ENCODE peak calls at places on chromosomes 6 and 20, in eight cellular contexts. One of them, this sample, is unnamed.

GRCh38 chr6:80720824-80721223 is 614.4 kb downstream of the BCKDHB start:
- DNase-seq in NCI-H82: no peak
- DNase-seq in bronchial epithelial cell: no peak
- DNase-seq in cardiac muscle cell: no peak
- DNase-seq in anterior cingulate cortex: no peak
- DNase-seq in neural crest cell: no peak
- DNase-seq in activated CD8-positive, alpha-beta memory T cell treated with anti-CD3 and anti-CD28 coated beads, Interleukin-2, amount 50 U/mL, for 4 hours: no peak
- DNase-seq in stimulated activated CD4-positive, alpha-beta T cell treated with anti-CD3 and anti-CD28 coated beads, Interleukin-4, amount 100 ng/mL, for 1 hour: no peak
- DNase-seq in this sample: no peak

GRCh38 chr6:69827491-69827890 is 30.7 kb upstream of the LMBRD1 start:
- DNase-seq in stimulated activated CD4-positive, alpha-beta T cell treated with anti-CD3 and anti-CD28 coated beads, Interleukin-4, amount 100 ng/mL, for 1 hour: no peak
- DNase-seq in NCI-H82: no peak
- DNase-seq in neural crest cell: no peak
- DNase-seq in anterior cingulate cortex: no peak
- DNase-seq in activated CD8-positive, alpha-beta memory T cell treated with anti-CD3 and anti-CD28 coated beads, Interleukin-2, amount 50 U/mL, for 4 hours: no peak
- DNase-seq in bronchial epithelial cell: peak
- DNase-seq in cardiac muscle cell: peak
- DNase-seq in this sample: no peak

GRCh38 chr20:58714340-58714922 is 21.8 kb downstream of the NPEPL1 start:
- DNase-seq in cardiac muscle cell: no peak
- DNase-seq in NCI-H82: no peak
- DNase-seq in stimulated activated CD4-positive, alpha-beta T cell treated with anti-CD3 and anti-CD28 coated beads, Interleukin-4, amount 100 ng/mL, for 1 hour: no peak
- DNase-seq in anterior cingulate cortex: no peak
- DNase-seq in activated CD8-positive, alpha-beta memory T cell treated with anti-CD3 and anti-CD28 coated beads, Interleukin-2, amount 50 U/mL, for 4 hours: no peak
- DNase-seq in neural crest cell: no peak
- DNase-seq in bronchial epithelial cell: no peak
- DNase-seq in this sample: no peak

GRCh38 chr20:435558-435957 is 26.8 kb downstream of the TBC1D20 start:
- DNase-seq in stimulated activated CD4-positive, alpha-beta T cell treated with anti-CD3 and anti-CD28 coated beads, Interleukin-4, amount 100 ng/mL, for 1 hour: no peak
- DNase-seq in neural crest cell: no peak
- DNase-seq in anterior cingulate cortex: no peak
- DNase-seq in activated CD8-positive, alpha-beta memory T cell treated with anti-CD3 and anti-CD28 coated beads, Interleukin-2, amount 50 U/mL, for 4 hours: no peak
- DNase-seq in bronchial epithelial cell: no peak
- DNase-seq in NCI-H82: no peak
- DNase-seq in cardiac muscle cell: no peak
- DNase-seq in this sample: no peak

GRCh38 chr6:8278562-8278961 is 156.8 kb downstream of the SLC35B3 start:
- DNase-seq in stimulated activated CD4-positive, alpha-beta T cell treated with anti-CD3 and anti-CD28 coated beads, Interleukin-4, amount 100 ng/mL, for 1 hour: no peak
- DNase-seq in activated CD8-positive, alpha-beta memory T cell treated with anti-CD3 and anti-CD28 coated beads, Interleukin-2, amount 50 U/mL, for 4 hours: no peak
- DNase-seq in neural crest cell: no peak
- DNase-seq in cardiac muscle cell: no peak
- DNase-seq in bronchial epithelial cell: no peak
- DNase-seq in anterior cingulate cortex: no peak
- DNase-seq in NCI-H82: no peak
- DNase-seq in this sample: no peak

GRCh38 chr6:81752969-81753708 is 658 bp upstream of the TENT5A start:
- DNase-seq in bronchial epithelial cell: peak
- DNase-seq in stimulated activated CD4-positive, alpha-beta T cell treated with anti-CD3 and anti-CD28 coated beads, Interleukin-4, amount 100 ng/mL, for 1 hour: peak
- DNase-seq in NCI-H82: peak
- DNase-seq in cardiac muscle cell: peak
- DNase-seq in activated CD8-positive, alpha-beta memory T cell treated with anti-CD3 and anti-CD28 coated beads, Interleukin-2, amount 50 U/mL, for 4 hours: peak
- DNase-seq in anterior cingulate cortex: peak
- DNase-seq in neural crest cell: peak
- DNase-seq in this sample: no peak

GRCh38 chr20:56653221-56653620 is 24.1 kb downstream of the TFAP2C start:
- DNase-seq in bronchial epithelial cell: no peak
- DNase-seq in NCI-H82: no peak
- DNase-seq in activated CD8-positive, alpha-beta memory T cell treated with anti-CD3 and anti-CD28 coated beads, Interleukin-2, amount 50 U/mL, for 4 hours: no peak
- DNase-seq in anterior cingulate cortex: no peak
- DNase-seq in cardiac muscle cell: no peak
- DNase-seq in neural crest cell: no peak
- DNase-seq in stimulated activated CD4-positive, alpha-beta T cell treated with anti-CD3 and anti-CD28 coated beads, Interleukin-4, amount 100 ng/mL, for 1 hour: no peak
- DNase-seq in this sample: no peak

GRCh38 chr20:19003759-19004336 is 190.3 kb downstream of the SCP2D1 start:
- DNase-seq in activated CD8-positive, alpha-beta memory T cell treated with anti-CD3 and anti-CD28 coated beads, Interleukin-2, amount 50 U/mL, for 4 hours: no peak
- DNase-seq in stimulated activated CD4-positive, alpha-beta T cell treated with anti-CD3 and anti-CD28 coated beads, Interleukin-4, amount 100 ng/mL, for 1 hour: no peak
- DNase-seq in anterior cingulate cortex: peak
- DNase-seq in bronchial epithelial cell: no peak
- DNase-seq in neural crest cell: no peak
- DNase-seq in NCI-H82: no peak
- DNase-seq in cardiac muscle cell: no peak
- DNase-seq in this sample: no peak

GRCh38 chr6:169668203-169668847 is 33.5 kb downstream of the WDR27 start:
- DNase-seq in NCI-H82: no peak
- DNase-seq in bronchial epithelial cell: no peak
- DNase-seq in neural crest cell: no peak
- DNase-seq in stimulated activated CD4-positive, alpha-beta T cell treated with anti-CD3 and anti-CD28 coated beads, Interleukin-4, amount 100 ng/mL, for 1 hour: no peak
- DNase-seq in anterior cingulate cortex: no peak
- DNase-seq in activated CD8-positive, alpha-beta memory T cell treated with anti-CD3 and anti-CD28 coated beads, Interleukin-2, amount 50 U/mL, for 4 hours: no peak
- DNase-seq in cardiac muscle cell: no peak
- DNase-seq in this sample: no peak

GRCh38 chr20:63409066-63409833 is 48.1 kb upstream of the CHRNA4 start:
- DNase-seq in activated CD8-positive, alpha-beta memory T cell treated with anti-CD3 and anti-CD28 coated beads, Interleukin-2, amount 50 U/mL, for 4 hours: no peak
- DNase-seq in stimulated activated CD4-positive, alpha-beta T cell treated with anti-CD3 and anti-CD28 coated beads, Interleukin-4, amount 100 ng/mL, for 1 hour: no peak
- DNase-seq in NCI-H82: no peak
- DNase-seq in bronchial epithelial cell: no peak
- DNase-seq in cardiac muscle cell: no peak
- DNase-seq in anterior cingulate cortex: no peak
- DNase-seq in neural crest cell: no peak
- DNase-seq in this sample: no peak

GRCh38 chr6:5366941-5367340 is 105.6 kb downstream of the FARS2 start:
- DNase-seq in bronchial epithelial cell: no peak
- DNase-seq in neural crest cell: no peak
- DNase-seq in activated CD8-positive, alpha-beta memory T cell treated with anti-CD3 and anti-CD28 coated beads, Interleukin-2, amount 50 U/mL, for 4 hours: no peak
- DNase-seq in cardiac muscle cell: no peak
- DNase-seq in stimulated activated CD4-positive, alpha-beta T cell treated with anti-CD3 and anti-CD28 coated beads, Interleukin-4, amount 100 ng/mL, for 1 hour: no peak
- DNase-seq in NCI-H82: no peak
- DNase-seq in anterior cingulate cortex: no peak
- DNase-seq in this sample: no peak

This sample was measured in SK-N-MC.